ENCODE peak calls at places on chromosomes 5 and 9, in eight cellular contexts. S is PC-3, V is mucosa of descending colon, P is heart left ventricle, I is hepatocyte, X is lung, B is BE2C, U is sigmoid colon. G is an unnamed sample.

GRCh38 chr5:95975703-95976102 is 14.1 kb upstream of the ELL2 start:
- DNase-seq in U (no peak), X (no peak), I (no peak), P (no peak), B (no peak), V (no peak), S (no peak), G (no peak)

GRCh38 chr9:8863886-8864881 is 1064.6 kb upstream of the DMAC1 start:
- DNase-seq in V (no peak), I (no peak), P (no peak), S (no peak), B (no peak), X (no peak), U (no peak), G (no peak)

GRCh38 chr9:122005597-122005996 is 87.5 kb downstream of the TTLL11 start:
- DNase-seq in V (peak; percentile 51), B (peak; percentile 31), I (peak; percentile 31), X (no peak), U (no peak), S (peak; percentile 62), P (no peak), G (no peak)

GRCh38 chr9:36980148-36980974 is 53.7 kb downstream of the PAX5 start:
- DNase-seq in S (peak; percentile 48), V (no peak), P (no peak), U (peak; percentile 3), I (no peak), B (peak; percentile 83), X (no peak), G (no peak)

GRCh38 chr5:179060116-179061008 is at the start of gene ZNF354C:
- DNase-seq in U (peak; percentile 93), I (peak; percentile 93), V (peak; percentile 88), P (peak; percentile 92), B (peak; percentile 96), X (peak; percentile 89), S (no peak), G (peak; percentile 90)

GRCh38 chr9:68530618-68531017 is 10.1 kb downstream of the TMEM252 start:
- DNase-seq in U (peak; percentile 87), X (peak; percentile 74), I (peak; percentile 77), B (no peak), S (no peak), V (peak; percentile 84), P (peak; percentile 84), G (peak; percentile 77)

GRCh38 chr9:136050706-136051567 is 44.2 kb downstream of the NACC2 start:
- DNase-seq in B (no peak), I (peak; percentile 46), V (no peak), U (peak; percentile 60), P (peak; percentile 45), X (no peak), S (no peak), G (no peak)

GRCh38 chr5:44935262-44935661 is 126.5 kb downstream of the MRPS30 start:
- DNase-seq in V (no peak), I (no peak), X (no peak), S (peak; percentile 42), U (no peak), P (no peak), B (peak; percentile 35), G (no peak)

GRCh38 chr5:51646482-51646881 is 263.2 kb downstream of the ISL1 start:
- DNase-seq in B (no peak), S (no peak), V (no peak), I (no peak), X (no peak), U (no peak), P (no peak), G (no peak)

GRCh38 chr9:105475302-105475701 is 27.5 kb downstream of the FSD1L start:
- DNase-seq in U (no peak), S (peak; percentile 30), P (no peak), X (no peak), B (no peak), V (no peak), I (peak; percentile 40), G (no peak)
- TF ChIP-seq CTCF in U (no peak), S (peak; percentile 55), P (peak; percentile 42), X (no peak), B (peak; percentile 51), V (no peak), I (peak; percentile 50), G (peak; percentile 54)

GRCh38 chr9:4238522-4238921 is 61.3 kb downstream of the GLIS3 start:
- DNase-seq in V (no peak), S (peak; percentile 40), B (no peak), U (no peak), P (no peak), I (no peak), X (no peak), G (no peak)
- H3K4me3 ChIP-seq in V (no peak overlapping the region), S (no peak overlapping the region), B (no peak overlapping the region), U (no peak overlapping the region), P (no peak overlapping the region), I (no peak overlapping the region), X (no peak overlapping the region), G (no peak overlapping the region)

DNA sequence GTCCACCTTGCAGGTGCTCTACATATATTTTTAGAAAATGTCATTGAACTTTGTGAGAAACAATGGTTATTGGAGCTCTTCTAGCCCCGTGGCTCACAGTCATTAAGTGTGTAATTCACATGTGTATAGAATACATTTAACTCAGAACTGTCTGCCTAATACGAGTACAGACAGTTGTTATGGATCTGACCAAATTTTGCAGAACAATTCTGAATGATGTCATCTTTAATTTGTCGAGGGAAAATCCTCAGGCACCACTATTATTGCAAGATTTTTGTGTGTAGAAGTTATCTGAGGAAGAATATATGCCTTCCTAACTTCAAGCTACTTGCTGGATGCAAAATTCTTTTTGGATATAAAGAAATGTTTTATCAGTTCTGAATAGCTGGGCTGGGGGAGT is 216.9 kb downstream of the CD180 start:
- DNase-seq in X (no peak), P (no peak), B (no peak), U (no peak), I (no peak), V (no peak), S (no peak), G (no peak)
- H3K4me1 ChIP-seq in X (peaks cover 45% of the 10 kb centered on the region), P (peaks cover 36% of the 10 kb centered on the region), B (no peaks in the 10 kb centered on the region), U (no peaks in the 10 kb centered on the region), I (peaks cover 10% of the 10 kb centered on the region), V (peaks cover 24% of the 10 kb centered on the region), S (peaks cover 6% of the 10 kb centered on the region), G (no peaks in the 10 kb centered on the region)

GRCh38 chr5:124528838-124529237 is 217.6 kb downstream of the ZNF608 start:
- DNase-seq in V (no peak), U (no peak), X (no peak), I (no peak), P (no peak), S (peak; percentile 13), B (no peak), G (no peak)

GRCh38 chr5:124519396-124519795 is 227.0 kb downstream of the ZNF608 start:
- DNase-seq in X (no peak), I (peak; percentile 41), V (no peak), S (no peak), U (no peak), B (no peak), P (peak; percentile 46), G (no peak)

GRCh38 chr5:124521461-124522230 is 224.8 kb downstream of the ZNF608 start:
- DNase-seq in P (no peak), B (no peak), V (no peak), X (no peak), U (no peak), I (no peak), S (no peak), G (no peak)

GRCh38 chr5:124527220-124527991 is 219.0 kb downstream of the ZNF608 start:
- DNase-seq in U (no peak), X (no peak), B (no peak), S (peak; percentile 64), I (peak; percentile 74), P (no peak), V (peak; percentile 40), G (no peak)

DNA sequence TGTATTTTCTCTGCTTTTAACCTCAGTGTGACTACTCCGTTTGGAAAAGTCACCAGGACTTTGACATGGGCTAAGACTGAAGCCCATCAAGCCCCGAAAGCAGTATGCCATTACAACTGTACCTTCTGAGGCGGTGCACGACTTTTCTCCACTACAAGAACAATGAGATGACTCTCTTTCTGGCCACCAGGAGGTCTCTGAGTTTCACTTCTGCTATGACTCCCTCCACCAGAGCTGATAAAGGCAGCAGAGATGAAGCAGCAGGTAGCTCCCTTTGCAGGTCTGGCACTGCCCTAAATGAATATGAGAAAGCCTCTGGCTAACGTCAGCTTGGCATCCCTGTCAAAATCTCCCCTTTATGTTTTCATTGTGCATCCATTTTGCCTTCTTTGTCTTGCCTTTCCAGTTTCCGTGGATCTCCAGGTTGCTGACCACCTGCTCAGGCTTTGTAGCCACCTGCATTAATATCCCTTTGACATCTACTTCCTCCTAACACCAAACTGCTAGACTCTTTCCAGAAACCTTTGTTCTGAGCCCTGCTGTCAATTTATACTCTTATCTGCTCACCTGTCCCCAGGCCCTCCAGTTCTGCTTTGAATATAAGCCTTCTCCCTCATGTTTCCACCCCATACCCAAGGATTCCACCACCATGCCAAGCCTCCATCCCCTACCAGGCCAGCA is 221.7 kb downstream of the ZNF608 start:
- DNase-seq in X (no peak), I (no peak), V (no peak), U (no peak), S (no peak), P (no peak), B (no peak), G (no peak)
- TF ChIP-seq CTCF in X (no peak), I (no peak), V (no peak), U (no peak), S (no peak), P (no peak), B (peak; percentile 19), G (no peak)

G was measured in right lobe of liver.